ENCODE peak calls at places on chromosomes 1 and 21, in eight cellular contexts. I, Q, P, V, H, W, K and S are unnamed samples.

GRCh38 chr1:163307479-163308171 is 14.1 kb upstream of the NUF2 start:
- DNase-seq in I (no peak), Q (no peak), P (no peak), V (peak), H (no peak), W (no peak), K (no peak), S (no peak)

GRCh38 chr1:53553734-53554509 is 94.7 kb downstream of the DMRTB1 start:
- DNase-seq in I (peak), Q (peak), P (peak), V (no peak), H (no peak), W (no peak), K (peak), S (peak)

GRCh38 chr1:40221977-40222772 is 25.6 kb upstream of the TMCO2 start:
- DNase-seq in I (no peak), Q (no peak), P (no peak), V (no peak), H (no peak), W (no peak), K (no peak), S (no peak)

GRCh38 chr1:202016022-202016624 is 5.7 kb downstream of the ELF3 start:
- DNase-seq in I (no peak), Q (no peak), P (no peak), V (no peak), H (no peak), W (no peak), K (no peak), S (no peak)

GRCh38 chr1:89483010-89483756 is 41.4 kb upstream of the LRRC8B start:
- DNase-seq in I (peak), Q (peak), P (peak), V (peak), H (peak), W (peak), K (peak), S (peak)

GRCh38 chr1:221527886-221528634 is 213.8 kb downstream of the DUSP10 start:
- DNase-seq in I (no peak), Q (no peak), P (no peak), V (no peak), H (no peak), W (no peak), K (no peak), S (no peak)

GRCh38 chr1:203692565-203693470 is 66.2 kb downstream of the ATP2B4 start:
- DNase-seq in I (no peak), Q (peak), P (no peak), V (peak), H (no peak), W (peak), K (no peak), S (no peak)

GRCh38 chr1:196152975-196153374 is 455.3 kb downstream of the KCNT2 start:
- DNase-seq in I (no peak), Q (no peak), P (no peak), V (no peak), H (no peak), W (no peak), K (peak), S (no peak)

GRCh38 chr21:38831526-38832467 is 26.1 kb downstream of the ETS2 start:
- DNase-seq in I (no peak), Q (peak), P (peak), V (peak), H (no peak), W (no peak), K (peak), S (no peak)

GRCh38 chr1:198939946-198940345 is 301.1 kb downstream of the PTPRC start:
- DNase-seq in I (no peak), Q (no peak), P (no peak), V (no peak), H (no peak), W (no peak), K (no peak), S (no peak)

GRCh38 chr1:28136636-28137613 is 39.6 kb downstream of the PTAFR start:
- DNase-seq in I (no peak), Q (no peak), P (no peak), V (peak), H (no peak), W (no peak), K (no peak), S (no peak)

GRCh38 chr1:12594966-12595838 is 22.8 kb downstream of the DHRS3 start:
- DNase-seq in I (peak), Q (peak), P (no peak), V (peak), H (no peak), W (peak), K (no peak), S (peak)

GRCh38 chr1:201217146-201217545 is 26.5 kb downstream of the IGFN1 start:
- DNase-seq in I (no peak), Q (no peak), P (peak), V (no peak), H (no peak), W (no peak), K (no peak), S (no peak)

GRCh38 chr1:12518956-12519707 is 98.9 kb downstream of the DHRS3 start:
- DNase-seq in I (no peak), Q (peak), P (peak), V (no peak), H (no peak), W (peak), K (peak), S (no peak)

GRCh38 chr1:175376194-175376593 is 183.6 kb upstream of the KIAA0040 start:
- DNase-seq in I (no peak), Q (no peak), P (no peak), V (no peak), H (no peak), W (no peak), K (peak), S (no peak)

GRCh38 chr1:88890790-88891317 is 513 bp downstream of the GTF2B start:
- DNase-seq in I (peak), Q (no peak), P (no peak), V (peak), H (no peak), W (no peak), K (peak), S (peak)

GRCh38 chr1:209675567-209676154 is 449 bp downstream of the G0S2 start:
- DNase-seq in I (peak), Q (peak), P (no peak), V (no peak), H (no peak), W (no peak), K (no peak), S (peak)

GRCh38 chr1:33235521-33235920 is 20.8 kb upstream of the ZNF362 start:
- DNase-seq in I (no peak), Q (no peak), P (no peak), V (no peak), H (no peak), W (no peak), K (no peak), S (no peak)

GRCh38 chr1:51235611-51236547 is at the start of gene RNF11:
- DNase-seq in I (peak), Q (peak), P (peak), V (peak), H (peak), W (peak), K (peak), S (peak)

GRCh38 chr1:24857528-24858133 is 72.4 kb downstream of the RUNX3 start:
- DNase-seq in I (no peak), Q (no peak), P (no peak), V (no peak), H (no peak), W (no peak), K (no peak), S (no peak)

GRCh38 chr1:203126151-203126865 is 1.2 kb upstream of the ADORA1 start:
- DNase-seq in I (no peak), Q (no peak), P (no peak), V (no peak), H (no peak), W (no peak), K (no peak), S (no peak)

GRCh38 chr21:46500224-46500861 is 41.7 kb downstream of the DIP2A start:
- DNase-seq in I (no peak), Q (no peak), P (no peak), V (peak), H (no peak), W (no peak), K (peak), S (no peak)

GRCh38 chr1:32939655-32940371 is 24.8 kb downstream of the RNF19B start:
- DNase-seq in I (no peak), Q (no peak), P (no peak), V (peak), H (no peak), W (no peak), K (no peak), S (no peak)

GRCh38 chr1:7888248-7889010 is 35.6 kb upstream of the UTS2 start:
- DNase-seq in I (no peak), Q (no peak), P (no peak), V (no peak), H (no peak), W (no peak), K (no peak), S (no peak)

GRCh38 chr1:30417701-30418425 is 305.5 kb downstream of the MATN1 start:
- DNase-seq in I (no peak), Q (no peak), P (no peak), V (no peak), H (no peak), W (no peak), K (no peak), S (no peak)

GRCh38 chr1:244394851-244395765 is 56.6 kb downstream of the ADSS2 start:
- DNase-seq in I (no peak), Q (no peak), P (no peak), V (no peak), H (no peak), W (no peak), K (no peak), S (no peak)
- TF ChIP-seq CTCF in I (no peak), Q (no peak), P (no peak), V (no peak), H (no peak), W (no peak), K (no peak), S (no peak)

GRCh38 chr1:111802984-111803383 is 47.3 kb downstream of the DDX20 start:
- DNase-seq in I (no peak), Q (no peak), P (no peak), V (no peak), H (no peak), W (no peak), K (no peak), S (no peak)

GRCh38 chr1:111802110-111802509 is 46.4 kb downstream of the DDX20 start:
- DNase-seq in I (no peak), Q (no peak), P (no peak), V (no peak), H (no peak), W (no peak), K (no peak), S (no peak)

GRCh38 chr1:111798580-111798979 is 42.9 kb downstream of the DDX20 start:
- DNase-seq in I (no peak), Q (no peak), P (no peak), V (no peak), H (no peak), W (no peak), K (no peak), S (no peak)

GRCh38 chr1:111803951-111804350 is 48.2 kb downstream of the DDX20 start:
- DNase-seq in I (no peak), Q (no peak), P (no peak), V (no peak), H (no peak), W (no peak), K (no peak), S (no peak)

DNA sequence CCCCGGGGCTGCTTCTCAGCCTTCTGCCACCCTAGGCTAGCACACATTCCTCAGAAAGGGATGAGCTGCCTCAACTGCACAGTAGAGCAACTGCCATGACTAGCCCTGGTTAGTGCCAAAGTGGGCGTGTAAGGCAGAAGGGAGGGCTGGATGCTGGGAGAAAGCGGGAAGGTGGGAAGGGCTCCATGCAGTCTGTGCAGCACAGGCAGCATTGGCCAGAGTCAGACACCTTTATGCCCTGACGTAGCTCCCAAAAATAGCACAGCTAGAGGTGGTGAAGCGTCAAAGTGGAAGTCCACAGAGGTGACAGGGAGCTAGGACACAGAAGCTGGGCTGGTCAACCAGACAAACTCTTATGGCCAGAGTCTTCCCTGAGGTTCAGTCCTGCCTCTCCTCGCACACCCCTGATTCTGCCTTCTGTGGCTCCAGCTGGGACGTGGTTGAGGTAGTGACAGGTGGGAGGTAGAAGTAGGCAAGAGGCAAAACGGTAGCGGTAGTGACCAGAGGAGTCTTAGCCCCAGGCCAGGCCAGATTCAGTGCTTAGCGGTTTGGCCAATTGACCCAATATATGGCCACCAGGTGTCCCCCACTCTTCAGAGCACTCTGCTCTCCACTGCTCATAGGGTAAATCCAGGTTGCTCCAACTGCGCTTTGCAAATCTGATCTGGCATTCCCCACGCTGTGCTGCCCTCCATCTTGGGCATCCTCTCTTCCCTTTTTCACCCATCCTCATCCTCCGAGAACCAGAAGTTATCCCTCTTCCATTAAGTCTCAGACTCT is 45.6 kb downstream of the DDX20 start:
- DNase-seq in I (no peak), Q (no peak), P (no peak), V (no peak), H (no peak), W (no peak), K (no peak), S (no peak)
- TF ChIP-seq CTCF in I (peak), Q (no peak), P (peak), V (no peak), H (no peak), W (peak), K (no peak), S (no peak)

DNA sequence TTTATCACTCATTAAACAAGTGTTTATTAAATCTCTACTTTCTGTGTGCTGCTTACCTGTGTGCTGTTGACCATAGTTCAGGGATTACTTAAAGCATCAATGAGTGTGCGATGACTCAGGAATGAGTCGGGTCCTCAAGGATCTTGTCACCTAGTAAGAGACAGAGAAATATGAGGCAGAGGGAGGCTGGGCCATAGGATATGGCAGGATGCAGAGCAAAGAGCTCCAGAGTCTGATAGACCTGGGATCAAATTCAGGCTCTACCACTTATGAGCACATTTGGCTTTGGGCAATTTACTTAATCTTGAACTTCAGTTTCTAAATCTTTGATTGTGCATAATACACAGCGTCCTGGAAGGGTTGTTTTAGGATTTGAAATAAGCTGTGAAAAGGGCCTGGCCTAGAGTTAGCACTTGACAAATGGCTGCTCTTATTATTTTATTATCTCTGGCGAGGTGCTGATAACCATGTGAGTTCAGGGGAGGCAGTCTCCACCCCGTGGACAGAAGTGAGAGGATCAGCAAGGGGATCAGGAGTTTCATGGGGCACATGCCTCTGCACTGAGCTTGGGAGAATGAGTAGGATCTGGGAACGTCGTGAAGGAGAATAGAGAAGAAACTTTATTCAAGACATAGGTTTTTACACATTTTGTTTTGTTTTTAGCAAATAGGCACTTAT is 94.5 kb downstream of the ROR1 start:
- DNase-seq in I (no peak), Q (no peak), P (no peak), V (peak), H (peak), W (no peak), K (no peak), S (no peak)
- TF ChIP-seq CTCF in I (peak), Q (no peak), P (no peak), V (no peak), H (peak), W (no peak), K (no peak), S (no peak)

GRCh38 chr1:234781241-234782056 is 171.5 kb upstream of the IRF2BP2 start:
- DNase-seq in I (no peak), Q (no peak), P (peak), V (no peak), H (no peak), W (no peak), K (no peak), S (no peak)
- TF ChIP-seq CTCF in I (no peak), Q (no peak), P (peak), V (no peak), H (no peak), W (peak), K (no peak), S (no peak)

DNA sequence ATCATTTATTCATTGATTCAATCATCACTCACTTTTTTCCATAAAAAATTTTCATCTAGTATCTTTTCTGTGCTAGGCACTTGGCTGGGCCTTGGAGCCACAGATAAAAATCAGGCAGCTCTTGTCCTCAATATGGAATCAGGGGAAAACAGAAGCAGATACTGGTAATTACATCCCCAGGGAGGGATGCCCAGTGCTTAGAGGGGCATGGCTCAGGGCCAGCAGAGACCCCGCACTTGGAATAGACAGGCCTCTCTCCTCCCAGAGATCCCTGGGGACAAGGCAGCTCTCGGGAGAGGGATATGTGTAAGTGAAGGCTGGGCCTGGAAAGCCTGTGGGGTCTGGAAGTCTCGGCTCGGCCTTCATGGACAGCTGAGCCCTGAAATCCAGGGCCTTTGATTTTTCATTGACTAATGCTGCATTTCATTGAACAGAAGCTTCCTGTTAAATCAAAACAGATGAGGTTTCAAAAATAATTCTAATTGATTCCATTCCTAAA is 180.4 kb downstream of the FOXD2 start:
- DNase-seq in I (peak), Q (no peak), P (peak), V (no peak), H (no peak), W (no peak), K (no peak), S (no peak)
- TF ChIP-seq CTCF in I (no peak), Q (no peak), P (no peak), V (no peak), H (no peak), W (no peak), K (no peak), S (no peak)

GRCh38 chr1:72284398-72285073 is 2.2 kb upstream of the NEGR1 start:
- DNase-seq in I (peak), Q (peak), P (no peak), V (peak), H (peak), W (peak), K (peak), S (peak)
- TF ChIP-seq CTCF in I (peak), Q (no peak), P (no peak), V (no peak), H (peak), W (no peak), K (no peak), S (no peak)

DNA sequence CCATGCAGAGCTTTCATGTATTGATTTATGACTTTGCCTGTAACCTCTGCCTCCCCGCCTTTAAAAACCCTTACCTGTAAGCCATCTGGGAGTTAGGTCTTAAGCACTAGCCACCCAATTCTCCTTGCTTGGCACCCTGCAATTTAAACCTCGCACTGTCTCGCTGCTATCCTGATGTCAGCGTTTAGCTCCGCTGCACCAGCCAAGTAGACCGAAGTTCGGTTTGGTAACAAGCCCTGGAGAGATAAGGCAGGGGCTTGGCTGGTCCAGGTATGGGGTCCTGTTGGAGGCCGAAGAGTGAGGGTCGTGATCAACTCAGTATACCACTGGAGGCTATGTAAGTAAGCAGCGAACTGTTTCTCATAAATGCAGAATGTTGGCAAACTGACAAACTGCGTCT is 64.4 kb downstream of the GALNT2 start:
- DNase-seq in I (no peak), Q (no peak), P (no peak), V (no peak), H (no peak), W (no peak), K (no peak), S (no peak)
- TF ChIP-seq CTCF in I (no peak), Q (no peak), P (no peak), V (no peak), H (no peak), W (no peak), K (no peak), S (no peak)

GRCh38 chr1:77673716-77674355 is 8.6 kb downstream of the ZZZ3 start:
- DNase-seq in I (no peak), Q (no peak), P (no peak), V (no peak), H (no peak), W (no peak), K (no peak), S (no peak)
- TF ChIP-seq CTCF in I (no peak), Q (no peak), P (no peak), V (no peak), H (no peak), W (no peak), K (no peak), S (no peak)

GRCh38 chr21:23887709-23888303 is 1719.5 kb downstream of the MRPL39 start:
- DNase-seq in I (no peak), Q (no peak), P (no peak), V (no peak), H (no peak), W (no peak), K (peak), S (no peak)
- TF ChIP-seq CTCF in I (no peak), Q (no peak), P (no peak), V (no peak), H (no peak), W (no peak), K (no peak), S (no peak)

DNA sequence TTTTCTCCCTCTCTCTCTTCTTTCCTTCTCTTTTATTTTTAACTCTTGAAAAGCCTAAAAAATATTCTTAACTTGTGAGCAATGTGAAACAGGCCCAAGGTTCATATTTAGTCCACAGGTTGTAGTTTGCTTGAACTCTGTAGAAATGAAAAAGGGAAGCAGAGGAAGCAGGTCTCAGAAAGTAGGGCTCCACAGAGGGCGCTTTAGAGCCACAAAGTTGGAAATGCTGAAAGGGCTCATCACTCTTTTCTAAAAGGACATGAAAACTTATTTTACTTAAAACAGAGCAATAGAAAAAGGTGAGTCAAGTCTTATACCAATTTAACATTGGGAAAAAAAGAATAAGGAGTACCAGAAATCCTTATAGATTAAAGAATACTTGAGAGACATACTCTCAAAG is 247.0 kb downstream of the USP25 start:
- DNase-seq in I (no peak), Q (no peak), P (no peak), V (no peak), H (no peak), W (no peak), K (no peak), S (no peak)
- TF ChIP-seq CTCF in I (peak), Q (no peak), P (no peak), V (no peak), H (peak), W (no peak), K (no peak), S (no peak)